ENCODE peak calls at places on chromosomes 11 and 22, in four cellular contexts. One of them, this sample, is unnamed.

GRCh38 chr22:19634206-19634536 is 80.1 kb upstream of the SEPTIN5 start:
- DNase-seq in SK-N-SH: peak
- DNase-seq in GM12878: no peak
- DNase-seq in HepG2: no peak
- DNase-seq in this sample: no peak

GRCh38 chr11:57302489-57302888 is 22.3 kb downstream of the TNKS1BP1 start:
- DNase-seq in SK-N-SH: no peak
- DNase-seq in GM12878: no peak
- DNase-seq in HepG2: no peak
- DNase-seq in this sample: no peak

GRCh38 chr11:126968915-126969314 is 31.7 kb downstream of the KIRREL3 start:
- DNase-seq in SK-N-SH: no peak
- DNase-seq in GM12878: no peak
- DNase-seq in HepG2: no peak
- DNase-seq in this sample: no peak

GRCh38 chr11:102361100-102362021 is 14.3 kb downstream of the BIRC2 start:
- DNase-seq in SK-N-SH: no peak
- DNase-seq in GM12878: peak
- DNase-seq in HepG2: no peak
- DNase-seq in this sample: no peak

GRCh38 chr11:133710681-133711240 is 134.6 kb downstream of the SPATA19 start:
- DNase-seq in SK-N-SH: no peak
- DNase-seq in GM12878: no peak
- DNase-seq in HepG2: no peak
- DNase-seq in this sample: no peak

GRCh38 chr11:69965821-69966582 is 112.1 kb upstream of the ANO1 start:
- DNase-seq in SK-N-SH: no peak
- DNase-seq in GM12878: no peak
- DNase-seq in HepG2: no peak
- DNase-seq in this sample: no peak

GRCh38 chr11:33329705-33330329 is 72.6 kb downstream of the HIPK3 start:
- DNase-seq in SK-N-SH: peak
- DNase-seq in GM12878: no peak
- DNase-seq in HepG2: peak
- DNase-seq in this sample: peak

GRCh38 chr11:724063-724732 is 18.2 kb downstream of the EPS8L2 start:
- DNase-seq in SK-N-SH: peak
- DNase-seq in GM12878: no peak
- DNase-seq in HepG2: no peak
- DNase-seq in this sample: no peak

GRCh38 chr11:126162286-126163030 is 49.0 kb downstream of the RPUSD4 start:
- DNase-seq in SK-N-SH: no peak
- DNase-seq in GM12878: no peak
- DNase-seq in HepG2: no peak
- DNase-seq in this sample: no peak

GRCh38 chr11:65791719-65792213 is 4.9 kb downstream of the OVOL1 start:
- DNase-seq in SK-N-SH: peak
- DNase-seq in GM12878: peak
- DNase-seq in HepG2: no peak
- DNase-seq in this sample: no peak

GRCh38 chr11:28621648-28622215 is 513.5 kb downstream of the METTL15 start:
- DNase-seq in SK-N-SH: no peak
- DNase-seq in GM12878: no peak
- DNase-seq in HepG2: no peak
- DNase-seq in this sample: no peak

GRCh38 chr22:40156001-40156516 is 21.7 kb upstream of the TNRC6B start:
- DNase-seq in SK-N-SH: no peak
- DNase-seq in GM12878: no peak
- DNase-seq in HepG2: peak
- DNase-seq in this sample: peak

GRCh38 chr22:19882446-19883381 is 28.0 kb upstream of the GNB1L start:
- DNase-seq in SK-N-SH: peak
- DNase-seq in GM12878: no peak
- DNase-seq in HepG2: no peak
- DNase-seq in this sample: no peak

DNA sequence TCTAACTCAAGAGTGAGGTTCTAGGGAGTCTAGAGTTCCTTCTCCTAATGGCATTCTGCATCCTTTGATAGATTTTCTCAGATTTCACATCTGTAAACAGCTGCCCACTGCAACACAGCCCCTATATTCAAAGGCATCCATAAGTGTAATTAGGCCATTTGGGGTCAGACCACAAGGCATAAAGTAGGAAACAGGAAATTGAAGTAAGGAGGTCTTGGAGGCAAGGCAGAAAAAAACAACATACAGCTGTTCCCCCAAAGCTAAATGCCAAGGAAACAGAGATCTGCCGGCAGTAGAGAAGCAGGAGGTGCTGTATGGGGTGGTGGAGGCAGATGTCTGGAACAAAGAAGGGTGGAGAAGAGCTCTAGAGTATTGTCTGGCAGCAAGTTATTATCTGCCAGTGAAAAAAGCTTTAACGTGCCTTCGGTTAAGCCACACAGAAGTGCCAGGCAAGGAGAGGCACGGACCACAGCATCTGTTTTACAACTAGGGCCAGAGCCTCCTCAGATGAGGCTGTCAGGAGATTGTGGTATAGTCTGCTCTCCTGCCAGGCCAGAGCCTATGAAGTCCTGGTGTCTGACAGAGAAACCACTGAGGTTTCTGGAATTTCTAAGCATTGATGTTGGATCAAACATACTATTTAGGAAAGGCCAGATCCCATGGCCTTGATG is 100.2 kb upstream of the CHRM4 start:
- DNase-seq in SK-N-SH: no peak
- DNase-seq in GM12878: no peak
- DNase-seq in HepG2: no peak
- DNase-seq in this sample: no peak
- TF ChIP-seq PBX3 in SK-N-SH: no peak
- TF ChIP-seq PBX3 in GM12878: no peak
- TF ChIP-seq PBX3 in HepG2: no peak
- TF ChIP-seq PBX3 in this sample: no peak

GRCh38 chr11:61075891-61076290 is 26.4 kb upstream of the CD5 start:
- DNase-seq in SK-N-SH: no peak
- DNase-seq in GM12878: no peak
- DNase-seq in HepG2: peak
- DNase-seq in this sample: peak
- TF ChIP-seq PBX3 in SK-N-SH: no peak
- TF ChIP-seq PBX3 in GM12878: no peak
- TF ChIP-seq PBX3 in HepG2: no peak
- TF ChIP-seq PBX3 in this sample: no peak

DNA sequence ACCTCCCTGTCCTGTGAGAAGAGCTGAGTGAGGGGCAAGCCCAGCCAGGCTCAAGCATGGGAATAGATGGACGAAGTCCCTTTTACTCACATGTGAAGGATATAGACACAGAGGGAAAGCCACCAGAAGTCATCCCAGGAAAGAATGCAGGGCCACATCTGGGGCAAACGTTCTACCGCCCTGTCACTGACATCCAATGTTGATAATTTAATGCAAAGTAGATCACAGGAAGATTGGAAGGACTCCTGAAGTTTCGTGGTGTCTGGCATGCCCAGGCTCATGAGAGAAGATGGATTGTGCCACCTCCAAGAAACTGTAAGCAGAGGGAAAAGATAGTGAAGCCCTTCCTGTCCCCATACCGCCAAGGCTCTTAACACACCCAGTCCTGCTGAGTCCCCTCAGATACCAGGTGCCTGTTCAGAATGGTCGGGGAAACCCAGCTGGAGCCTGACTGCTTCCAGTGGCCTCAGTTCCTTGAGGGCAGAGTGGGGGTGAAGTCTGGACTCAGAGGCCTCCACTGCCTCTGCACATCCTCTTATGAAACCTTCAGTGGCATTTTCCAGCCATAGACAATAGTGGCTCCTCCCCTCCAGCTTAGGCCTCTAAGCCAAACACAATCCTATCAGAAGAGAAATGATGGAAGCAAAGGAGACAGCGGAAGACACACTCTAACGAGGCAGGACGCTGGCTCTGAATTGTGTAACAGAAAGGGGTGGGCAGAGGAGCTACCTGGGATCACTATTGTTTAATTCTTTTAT is 7.5 kb upstream of the STK33 start:
- DNase-seq in SK-N-SH: no peak
- DNase-seq in GM12878: no peak
- DNase-seq in HepG2: no peak
- DNase-seq in this sample: no peak
- TF ChIP-seq PBX3 in SK-N-SH: no peak
- TF ChIP-seq PBX3 in GM12878: no peak
- TF ChIP-seq PBX3 in HepG2: no peak
- TF ChIP-seq PBX3 in this sample: no peak

GRCh38 chr11:93988455-93988854 is 32.7 kb upstream of the HEPHL1 start:
- DNase-seq in SK-N-SH: no peak
- DNase-seq in GM12878: no peak
- DNase-seq in HepG2: no peak
- DNase-seq in this sample: no peak

GRCh38 chr11:93988912-93989311 is 32.2 kb upstream of the HEPHL1 start:
- DNase-seq in SK-N-SH: no peak
- DNase-seq in GM12878: no peak
- DNase-seq in HepG2: no peak
- DNase-seq in this sample: no peak

GRCh38 chr11:93983542-93984204 is 37.5 kb upstream of the HEPHL1 start:
- DNase-seq in SK-N-SH: no peak
- DNase-seq in GM12878: no peak
- DNase-seq in HepG2: no peak
- DNase-seq in this sample: no peak

GRCh38 chr11:93986716-93987115 is 34.4 kb upstream of the HEPHL1 start:
- DNase-seq in SK-N-SH: no peak
- DNase-seq in GM12878: no peak
- DNase-seq in HepG2: no peak
- DNase-seq in this sample: peak

GRCh38 chr11:93984205-93984586 is 37.0 kb upstream of the HEPHL1 start:
- DNase-seq in SK-N-SH: no peak
- DNase-seq in GM12878: no peak
- DNase-seq in HepG2: no peak
- DNase-seq in this sample: no peak
- TF ChIP-seq PBX3 in SK-N-SH: no peak
- TF ChIP-seq PBX3 in GM12878: no peak
- TF ChIP-seq PBX3 in HepG2: no peak
- TF ChIP-seq PBX3 in this sample: no peak

GRCh38 chr11:68403424-68403823 is 57.1 kb upstream of the PPP6R3 start:
- DNase-seq in SK-N-SH: no peak
- DNase-seq in GM12878: no peak
- DNase-seq in HepG2: no peak
- DNase-seq in this sample: no peak

GRCh38 chr11:68402355-68403031 is 58.1 kb upstream of the PPP6R3 start:
- DNase-seq in SK-N-SH: no peak
- DNase-seq in GM12878: no peak
- DNase-seq in HepG2: no peak
- DNase-seq in this sample: no peak

GRCh38 chr11:68401856-68402255 is 58.7 kb upstream of the PPP6R3 start:
- DNase-seq in SK-N-SH: no peak
- DNase-seq in GM12878: no peak
- DNase-seq in HepG2: no peak
- DNase-seq in this sample: no peak

GRCh38 chr11:68406318-68407313 is 53.9 kb upstream of the PPP6R3 start:
- DNase-seq in SK-N-SH: no peak
- DNase-seq in GM12878: no peak
- DNase-seq in HepG2: peak
- DNase-seq in this sample: no peak

GRCh38 chr11:68403831-68404230 is 56.7 kb upstream of the PPP6R3 start:
- DNase-seq in SK-N-SH: no peak
- DNase-seq in GM12878: no peak
- DNase-seq in HepG2: no peak
- DNase-seq in this sample: no peak
- TF ChIP-seq PBX3 in SK-N-SH: no peak
- TF ChIP-seq PBX3 in GM12878: no peak
- TF ChIP-seq PBX3 in HepG2: no peak
- TF ChIP-seq PBX3 in this sample: no peak

DNA sequence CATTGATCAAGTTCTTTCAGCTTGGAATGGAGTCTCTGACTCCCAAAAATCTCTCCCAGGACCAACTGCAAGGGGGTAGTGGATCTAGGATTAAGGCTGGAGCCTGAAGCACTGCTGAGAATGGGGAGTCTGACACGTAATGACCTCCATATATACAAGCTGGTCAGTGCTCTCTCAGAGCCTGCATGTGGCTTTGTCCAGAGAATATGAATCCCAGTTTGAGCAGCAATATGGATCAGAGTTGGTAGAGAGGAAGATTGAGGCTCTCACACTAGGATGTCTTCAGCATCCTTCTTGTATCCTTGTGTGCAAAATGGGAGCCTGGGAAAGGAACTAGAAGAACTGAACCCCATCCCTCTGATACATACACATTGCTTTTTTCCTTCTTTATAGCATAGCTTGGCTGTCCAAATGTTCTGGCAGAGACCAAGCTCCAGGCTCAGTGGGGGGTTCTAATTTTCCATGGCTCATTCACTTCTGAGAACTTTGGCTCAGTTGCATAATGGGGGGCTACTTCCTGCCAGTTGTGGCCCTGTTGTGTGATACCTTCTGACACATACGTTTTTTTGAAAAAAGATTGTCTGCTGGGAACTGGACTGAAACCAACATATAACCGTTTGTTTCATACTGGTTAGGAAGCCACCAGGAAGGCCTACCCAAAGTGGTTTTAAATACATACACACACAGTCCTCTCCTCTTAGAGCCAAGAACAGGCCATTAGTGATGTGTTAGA is 138.2 kb downstream of the ETS1 start:
- DNase-seq in SK-N-SH: no peak
- DNase-seq in GM12878: no peak
- DNase-seq in HepG2: no peak
- DNase-seq in this sample: no peak
- TF ChIP-seq PBX3 in SK-N-SH: no peak
- TF ChIP-seq PBX3 in GM12878: no peak
- TF ChIP-seq PBX3 in HepG2: no peak
- TF ChIP-seq PBX3 in this sample: no peak

DNA sequence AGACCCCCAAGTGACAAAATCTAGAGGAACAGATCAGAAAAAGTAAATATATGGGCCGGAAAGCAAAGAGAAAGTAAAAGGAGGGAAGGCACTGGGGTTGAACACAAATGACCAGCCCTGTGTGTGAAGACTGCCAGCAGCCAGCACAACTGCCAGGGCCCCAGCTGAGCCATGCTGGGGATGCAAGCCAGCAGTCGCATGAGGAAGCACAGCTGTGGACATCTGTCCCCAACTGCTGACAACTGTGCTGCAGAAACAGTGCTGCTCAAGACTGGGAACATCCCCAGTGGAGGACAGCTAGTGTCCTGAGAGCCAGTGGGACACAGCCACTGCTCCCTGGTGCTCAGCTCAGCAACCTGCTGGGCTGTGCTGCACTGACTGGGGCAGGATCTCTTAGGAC is 10.7 kb downstream of the MIF start:
- DNase-seq in SK-N-SH: no peak
- DNase-seq in GM12878: no peak
- DNase-seq in HepG2: no peak
- DNase-seq in this sample: no peak
- TF ChIP-seq PBX3 in SK-N-SH: no peak
- TF ChIP-seq PBX3 in GM12878: no peak
- TF ChIP-seq PBX3 in HepG2: no peak
- TF ChIP-seq PBX3 in this sample: no peak